ENCODE peak calls at places on chromosomes 16 and 17, in five cellular contexts. N is AG04450; R is CD8-positive, alpha-beta T cell; O is heart right ventricle; C is effector memory CD4-positive, alpha-beta T cell. T is an unnamed sample.
A peak's percentile ranks its signal among the peaks of the same experiment; 100 is the strongest.

GRCh38 chr17:45046536-45047125 is 4.8 kb downstream of the DCAKD start:
- DNase-seq in O (no peak), R (no peak), C (no peak), N (no peak), T (no peak)

GRCh38 chr17:4986403-4986802 is 1.1 kb downstream of the CAMTA2 start:
- DNase-seq in C (no peak), R (no peak), N (no peak), O (no peak), T (no peak)

GRCh38 chr16:27761816-27762215 is 211.9 kb downstream of the KATNIP start:
- DNase-seq in C (no peak), R (no peak), O (no peak), N (no peak), T (no peak)

GRCh38 chr17:19508327-19508867 is 25.3 kb upstream of the SLC47A1 start:
- DNase-seq in N (no peak), R (peak; percentile 35), O (peak; percentile 20), C (peak; percentile 10), T (peak; percentile 22)

GRCh38 chr16:89200124-89200849 is at the start of gene SLC22A31:
- DNase-seq in O (no peak), N (no peak), R (no peak), C (no peak), T (no peak)

GRCh38 chr17:31499771-31500554 is 108.5 kb downstream of the RAB11FIP4 start:
- DNase-seq in R (no peak), C (no peak), N (no peak), O (peak; percentile 71), T (no peak)

GRCh38 chr17:27247071-27247957 is 46.6 kb upstream of the WSB1 start:
- DNase-seq in R (no peak), N (peak; percentile 43), O (peak; percentile 76), C (no peak), T (no peak)

GRCh38 chr17:56939869-56940484 is 20.9 kb downstream of the COIL start:
- DNase-seq in R (no peak), C (no peak), N (peak; percentile 20), O (no peak), T (peak; percentile 45)

GRCh38 chr16:79099701-79100100 is 500.8 kb downstream of the MAF start:
- DNase-seq in R (no peak), C (no peak), O (no peak), N (no peak), T (no peak)

GRCh38 chr16:73457851-73458250 is 409.9 kb upstream of the ZFHX3 start:
- DNase-seq in C (no peak), R (no peak), O (no peak), N (no peak), T (no peak)

GRCh38 chr16:62665269-62665668 is 629.0 kb upstream of the CDH8 start:
- DNase-seq in R (no peak), O (no peak), C (no peak), N (no peak), T (no peak)

GRCh38 chr17:44307387-44308186 is 814 bp upstream of the RUNDC3A start:
- DNase-seq in C (no peak), R (no peak), N (no peak), O (peak; percentile 45), T (no peak)

GRCh38 chr16:1424028-1424427 is 3.5 kb upstream of the UQCC4 start:
- DNase-seq in C (no peak), R (no peak), O (no peak), N (no peak), T (no peak)

GRCh38 chr16:48392407-48392806 is 7.2 kb upstream of the SIAH1 start:
- DNase-seq in O (no peak), C (no peak), N (no peak), R (no peak), T (no peak)

GRCh38 chr17:81394377-81394747 is 895 bp upstream of the BAHCC1 start:
- DNase-seq in N (no peak), C (no peak), R (no peak), O (no peak), T (no peak)

GRCh38 chr17:34146440-34147043 is 108.5 kb upstream of the CCL2 start:
- DNase-seq in R (peak; percentile 6), N (no peak), O (peak; percentile 37), C (no peak), T (no peak)

GRCh38 chr17:58517378-58517927 is 3.0 kb upstream of the MTMR4 start:
- DNase-seq in C (no peak), R (no peak), O (no peak), N (no peak), T (no peak)

GRCh38 chr17:81317992-81318391 is 22.9 kb upstream of the SLC38A10 start:
- DNase-seq in C (no peak), R (no peak), N (no peak), O (no peak), T (no peak)

GRCh38 chr17:48642843-48643696 is 16.9 kb upstream of the HOXB9 start:
- DNase-seq in N (no peak), R (no peak), O (no peak), C (no peak), T (no peak)
- H3K27me3 ChIP-seq in N (peaks cover 94% of the 10 kb centered on the region), R (peaks cover 44% of the 10 kb centered on the region), O (peaks cover 100% of the 10 kb centered on the region), C (peaks cover 60% of the 10 kb centered on the region), T (peaks cover 93% of the 10 kb centered on the region)

DNA sequence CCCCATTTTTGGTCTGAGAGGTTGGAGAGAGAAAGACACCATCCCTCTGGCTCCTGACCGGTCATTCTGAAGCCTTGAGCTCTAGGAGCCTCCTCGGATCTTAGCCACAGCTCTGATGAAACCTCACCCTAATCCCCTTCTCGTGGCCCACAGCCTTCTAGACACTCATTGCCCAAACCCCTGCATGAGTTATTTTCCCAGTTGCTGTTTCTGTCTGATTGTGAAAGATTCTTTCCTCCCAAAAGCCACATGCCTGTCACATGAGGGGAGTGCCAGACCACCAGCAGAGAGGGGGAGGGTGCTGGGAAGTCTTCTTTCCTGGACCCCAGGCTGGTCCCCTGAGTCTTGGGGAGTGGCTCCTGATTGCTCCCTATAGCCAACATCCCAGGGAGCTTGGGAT is 17.6 kb upstream of the ABR start:
- DNase-seq in R (no peak), O (no peak), C (no peak), N (no peak), T (no peak)
- H3K27me3 ChIP-seq in R (no peaks in the 10 kb centered on the region), O (no peaks in the 10 kb centered on the region), C (no peaks in the 10 kb centered on the region), N (peaks cover 9% of the 10 kb centered on the region), T (no peaks in the 10 kb centered on the region)

GRCh38 chr16:55653106-55653505 is 2.7 kb upstream of the SLC6A2 start:
- DNase-seq in N (no peak), O (no peak), R (no peak), C (no peak), T (no peak)
- H3K27me3 ChIP-seq in N (peaks cover 48% of the 10 kb centered on the region), O (peaks cover 76% of the 10 kb centered on the region), R (no peaks in the 10 kb centered on the region), C (no peaks in the 10 kb centered on the region), T (peaks cover 40% of the 10 kb centered on the region)

DNA sequence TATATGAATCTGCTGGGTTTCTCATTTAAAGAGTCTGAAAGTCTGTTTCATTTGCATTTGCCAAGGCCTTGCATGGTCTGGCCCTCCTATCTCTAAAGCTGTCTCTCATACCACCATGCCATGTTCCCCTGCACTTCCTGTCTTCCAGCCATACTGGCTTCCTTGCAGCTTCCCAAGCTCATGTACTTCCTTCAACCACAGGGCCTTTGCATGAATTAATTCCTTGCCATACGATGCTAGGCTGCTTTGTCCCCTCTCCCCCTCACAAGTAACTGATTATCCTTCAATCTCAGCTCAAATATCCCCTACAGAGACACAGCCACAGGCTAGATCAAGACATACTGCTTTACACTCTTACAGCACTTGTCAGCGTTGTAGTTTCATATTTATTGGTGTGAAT is 5.8 kb downstream of the CRYM start:
- DNase-seq in R (no peak), N (no peak), C (no peak), O (no peak), T (no peak)
- H3K27me3 ChIP-seq in R (peaks cover 2% of the 10 kb centered on the region), N (peaks cover 30% of the 10 kb centered on the region), C (peaks cover 2% of the 10 kb centered on the region), O (peaks cover 16% of the 10 kb centered on the region), T (no peaks in the 10 kb centered on the region)

DNA sequence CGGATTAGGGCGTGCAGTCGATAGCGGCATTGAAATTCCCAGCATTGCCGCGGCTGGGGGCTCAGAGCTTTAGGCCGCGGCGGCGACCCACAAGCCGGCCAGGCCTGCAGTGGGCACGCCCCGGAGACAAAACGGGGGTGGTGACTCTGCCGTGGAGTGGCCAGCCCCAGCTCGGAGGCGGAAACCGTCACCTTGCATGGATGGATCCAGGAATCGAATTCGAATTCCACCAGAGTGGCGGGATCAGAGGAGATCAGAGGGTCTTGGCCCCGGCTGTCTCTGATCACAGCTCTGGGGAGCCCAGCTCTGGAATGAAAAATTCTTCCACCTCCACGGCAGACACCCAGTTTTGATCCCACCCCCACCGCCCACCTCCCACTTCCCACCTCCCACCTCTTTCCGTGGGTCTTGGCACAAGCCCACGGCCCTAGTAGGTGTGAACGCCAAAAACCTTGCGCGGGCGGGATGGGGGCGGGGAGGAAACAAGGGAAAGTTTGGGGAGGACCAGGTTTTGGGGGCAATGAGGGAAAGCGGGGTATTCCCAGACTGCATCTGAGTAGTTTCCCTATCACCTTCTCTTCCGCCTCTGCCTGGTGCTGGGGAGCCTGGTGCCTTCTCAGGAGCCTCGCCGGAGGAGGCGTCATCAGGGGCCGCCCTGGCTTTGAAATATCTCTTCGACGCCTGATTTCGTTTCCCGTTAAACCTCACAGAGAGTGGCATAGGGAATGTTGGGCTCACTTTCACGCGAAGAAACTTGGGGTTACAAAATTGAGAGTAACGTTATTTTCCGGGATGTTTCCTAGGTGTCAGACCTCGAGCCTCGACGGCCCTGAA is 1.4 kb upstream of the IRX3 start:
- DNase-seq in R (no peak), C (no peak), O (peak; percentile 18), N (no peak), T (no peak)
- H3K27me3 ChIP-seq in R (peaks cover 6% of the 10 kb centered on the region), C (peaks cover 26% of the 10 kb centered on the region), O (peaks cover 60% of the 10 kb centered on the region), N (peaks cover 79% of the 10 kb centered on the region), T (peaks cover 58% of the 10 kb centered on the region)

GRCh38 chr17:39863244-39863917 is 731 bp downstream of the IKZF3 start:
- DNase-seq in C (no peak), O (no peak), R (no peak), N (no peak), T (no peak)
- H3K27me3 ChIP-seq in C (no peaks in the 10 kb centered on the region), O (peaks cover 100% of the 10 kb centered on the region), R (no peaks in the 10 kb centered on the region), N (peaks cover 62% of the 10 kb centered on the region), T (peaks cover 12% of the 10 kb centered on the region)

DNA sequence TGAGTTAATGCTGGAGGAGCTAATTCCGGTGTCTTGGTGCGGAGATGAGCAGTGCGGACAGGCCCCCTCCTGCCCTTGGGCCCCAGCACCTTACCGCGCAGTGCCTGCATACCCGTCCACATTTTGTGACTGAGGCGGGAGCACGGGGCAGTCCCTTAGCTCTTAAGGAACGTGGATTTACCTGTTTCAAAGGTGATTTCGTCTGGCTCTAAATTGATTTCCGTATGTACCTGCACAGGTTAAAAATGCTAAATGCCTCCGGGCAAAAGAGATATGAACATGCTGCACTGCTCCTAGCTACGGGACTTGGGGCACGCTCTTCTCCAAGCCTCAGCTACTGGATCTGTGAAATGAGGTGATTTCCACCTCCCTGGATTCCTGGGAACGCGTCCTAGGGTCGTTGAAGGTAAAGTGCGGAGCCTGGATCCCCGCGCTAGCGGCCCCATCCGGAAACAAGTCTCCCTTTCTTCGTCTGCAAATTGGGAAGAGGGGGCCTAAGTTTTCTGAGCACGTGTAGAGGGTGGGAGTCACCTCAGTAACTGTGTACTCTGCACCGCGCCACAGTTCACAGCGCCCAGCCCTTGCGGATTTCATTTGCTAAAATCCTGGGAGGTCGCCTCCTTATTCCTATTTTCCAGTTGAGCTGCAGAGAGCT is 669 bp upstream of the CRISPLD2 start:
- DNase-seq in C (no peak), N (no peak), R (no peak), O (no peak), T (no peak)
- H3K27me3 ChIP-seq in C (no peaks in the 10 kb centered on the region), N (no peaks in the 10 kb centered on the region), R (no peaks in the 10 kb centered on the region), O (peaks cover 13% of the 10 kb centered on the region), T (peaks cover 8% of the 10 kb centered on the region)

T was measured in iPS DF 6.9.